ENCODE peak calls at places on chromosomes 3 and 15, in eight cellular contexts. W is stomach; V is ovary; L is CD8-positive, alpha-beta memory T cell; B is vagina; Y is lower lobe of right lung; J is SJSA1; G is mesendoderm. C is an unnamed sample.

GRCh38 chr3:84958495-84959469 is at the start of gene CADM2:
- DNase-seq in W (peak), Y (peak), B (no peak), L (peak), V (peak), J (peak), G (peak), C (no peak)

GRCh38 chr15:23687143-23687470 is at the start of gene NDN:
- DNase-seq in J (peak), L (no peak), B (no peak), Y (peak), W (peak), V (peak), G (peak), C (no peak)

GRCh38 chr3:97235611-97236315 is 421.4 kb downstream of the EPHA6 start:
- DNase-seq in J (no peak), B (no peak), G (no peak), V (no peak), L (no peak), Y (no peak), W (no peak), C (no peak)

GRCh38 chr3:117524890-117525289 is 815.3 kb downstream of the TUSC7 start:
- DNase-seq in V (no peak), B (no peak), J (no peak), L (no peak), W (no peak), Y (no peak), G (no peak), C (peak)

GRCh38 chr15:40064231-40064894 is 25.4 kb upstream of the SRP14 start:
- DNase-seq in Y (no peak), G (peak), B (no peak), J (peak), W (no peak), L (no peak), V (no peak), C (no peak)

GRCh38 chr3:126291537-126291936 is 65.7 kb downstream of the KLF15 start:
- DNase-seq in B (no peak), L (no peak), J (no peak), W (no peak), Y (no peak), V (no peak), G (no peak), C (no peak)

GRCh38 chr3:129313983-129314756 is 35.5 kb downstream of the HMCES start:
- DNase-seq in G (peak), L (no peak), V (no peak), Y (no peak), J (no peak), B (no peak), W (no peak), C (no peak)

GRCh38 chr3:184352149-184352785 is 9.1 kb downstream of the CLCN2 start:
- DNase-seq in V (no peak), Y (no peak), W (peak), G (no peak), L (no peak), B (no peak), J (no peak), C (no peak)

GRCh38 chr3:144921710-144922109 is 950.1 kb downstream of the DIPK2A start:
- DNase-seq in Y (no peak), J (no peak), W (no peak), B (no peak), L (no peak), G (no peak), V (no peak), C (no peak)

GRCh38 chr15:85477730-85478129 is 97.3 kb downstream of the AKAP13 start:
- DNase-seq in Y (no peak), J (peak), G (no peak), B (no peak), W (no peak), L (no peak), V (no peak), C (no peak)

GRCh38 chr3:632571-633170 is 436.1 kb downstream of the CHL1 start:
- DNase-seq in L (no peak), Y (no peak), G (peak), W (peak), J (no peak), V (no peak), B (no peak), C (no peak)

GRCh38 chr3:63976862-63977180 is 46.5 kb downstream of the PSMD6 start:
- DNase-seq in G (no peak), B (no peak), J (no peak), Y (no peak), V (no peak), W (no peak), L (no peak), C (no peak)

GRCh38 chr3:63980019-63980418 is 43.3 kb downstream of the PSMD6 start:
- DNase-seq in J (no peak), G (no peak), V (no peak), L (no peak), B (no peak), W (no peak), Y (no peak), C (no peak)

GRCh38 chr3:63980830-63981498 is 42.3 kb downstream of the PSMD6 start:
- DNase-seq in J (no peak), V (no peak), W (no peak), L (no peak), G (no peak), Y (no peak), B (no peak), C (no peak)

GRCh38 chr3:63977893-63978292 is 45.4 kb downstream of the PSMD6 start:
- DNase-seq in Y (no peak), G (no peak), B (no peak), W (no peak), V (no peak), L (no peak), J (no peak), C (no peak)

DNA sequence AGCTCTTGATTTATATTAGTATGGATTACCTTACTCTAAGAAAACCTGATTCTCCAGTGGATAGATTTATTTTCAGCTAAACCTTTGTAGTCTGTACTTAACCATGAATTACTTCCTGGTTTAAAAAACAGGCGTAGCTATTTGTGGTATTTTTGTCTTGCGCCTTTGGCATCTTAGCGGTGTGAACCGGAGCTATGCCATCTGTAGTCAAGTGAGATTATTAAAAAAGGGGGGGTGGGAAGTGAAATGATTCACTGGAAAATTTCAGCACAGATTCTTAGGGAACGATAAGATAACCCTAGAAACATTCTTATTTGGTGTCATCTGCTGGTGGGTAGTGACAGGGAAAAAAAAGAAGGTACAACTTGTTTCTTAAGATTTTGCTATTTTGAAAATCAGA is 44.2 kb downstream of the PSMD6 start:
- DNase-seq in Y (no peak), J (no peak), B (no peak), G (no peak), L (peak), W (no peak), V (no peak), C (no peak)
- H3K4me3 ChIP-seq in Y (peak), J (no peak), B (no peak), G (no peak), L (peak), W (no peak), V (no peak), C (no peak)

GRCh38 chr15:76191539-76192244 is 119.6 kb downstream of the ETFA start:
- DNase-seq in L (no peak), B (no peak), G (no peak), J (no peak), V (no peak), W (no peak), Y (no peak), C (no peak)

GRCh38 chr15:76190070-76190564 is 121.2 kb downstream of the ETFA start:
- DNase-seq in G (no peak), J (no peak), B (no peak), Y (no peak), L (no peak), W (no peak), V (no peak), C (no peak)

GRCh38 chr15:76187151-76187550 is 124.1 kb downstream of the ETFA start:
- DNase-seq in G (no peak), V (no peak), L (no peak), B (no peak), W (no peak), Y (no peak), J (no peak), C (no peak)

GRCh38 chr15:76190767-76191538 is 120.3 kb downstream of the ETFA start:
- DNase-seq in G (peak), L (peak), B (no peak), V (peak), J (peak), W (peak), Y (peak), C (peak)

GRCh38 chr15:76189106-76189505 is 122.2 kb downstream of the ETFA start:
- DNase-seq in Y (no peak), V (no peak), W (no peak), B (no peak), L (no peak), J (no peak), G (no peak), C (no peak)
- H3K27ac ChIP-seq in Y (no peak), V (no peak), W (no peak), B (no peak), L (no peak), J (no peak), G (no peak), C (no peak)

GRCh38 chr15:70701891-70702568 is 61.3 kb downstream of the UACA start:
- DNase-seq in G (peak), B (no peak), V (no peak), J (peak), L (no peak), W (no peak), Y (no peak), C (no peak)

GRCh38 chr15:70703483-70703882 is 59.9 kb downstream of the UACA start:
- DNase-seq in W (no peak), L (no peak), Y (no peak), B (no peak), J (peak), V (no peak), G (peak), C (no peak)

GRCh38 chr15:70704166-70704565 is 59.2 kb downstream of the UACA start:
- DNase-seq in G (no peak), B (no peak), J (no peak), W (no peak), V (no peak), Y (no peak), L (no peak), C (no peak)

GRCh38 chr15:70702584-70702983 is 60.8 kb downstream of the UACA start:
- DNase-seq in V (no peak), Y (no peak), L (no peak), G (no peak), W (no peak), B (no peak), J (no peak), C (no peak)

DNA sequence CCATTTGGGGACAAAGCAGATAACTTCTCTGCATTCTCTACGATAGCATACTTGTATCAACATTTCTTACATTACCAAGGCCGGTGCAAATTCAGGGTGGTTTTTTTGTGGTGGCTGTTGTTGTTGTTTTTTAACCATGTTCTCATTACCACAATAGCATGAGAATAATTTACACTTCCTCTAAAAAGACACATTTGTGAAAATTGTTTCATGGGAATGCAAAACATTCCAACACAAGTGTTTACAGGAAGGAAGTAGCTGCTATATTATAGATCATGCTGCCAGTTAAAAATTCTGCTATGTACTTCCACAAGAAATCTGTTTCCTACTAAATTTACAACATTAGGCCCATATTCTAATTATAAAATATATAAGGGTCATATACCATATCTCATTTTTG is 60.3 kb downstream of the UACA start:
- DNase-seq in B (no peak), L (no peak), W (no peak), G (no peak), V (no peak), J (no peak), Y (no peak), C (no peak)
- H3K4me3 ChIP-seq in B (no peak), L (no peak), W (no peak), G (no peak), V (no peak), J (no peak), Y (no peak), C (no peak)

GRCh38 chr3:9784876-9785443 is 7.3 kb downstream of the TADA3 start:
- DNase-seq in B (no peak), Y (no peak), W (no peak), J (no peak), V (no peak), G (no peak), L (no peak), C (no peak)

GRCh38 chr3:9783954-9784353 is 8.3 kb downstream of the TADA3 start:
- DNase-seq in Y (no peak), W (no peak), J (no peak), L (no peak), V (no peak), B (no peak), G (no peak), C (no peak)

GRCh38 chr3:9786825-9787654 is 5.2 kb downstream of the TADA3 start:
- DNase-seq in Y (no peak), G (no peak), V (no peak), L (no peak), J (no peak), B (no peak), W (no peak), C (no peak)

GRCh38 chr3:9786209-9786739 is 6.0 kb downstream of the TADA3 start:
- DNase-seq in B (no peak), Y (no peak), W (no peak), G (no peak), V (no peak), J (no peak), L (no peak), C (no peak)

GRCh38 chr3:9785602-9786001 is 6.7 kb downstream of the TADA3 start:
- DNase-seq in W (no peak), Y (no peak), L (no peak), V (no peak), B (no peak), J (no peak), G (no peak), C (no peak)
- H3K27ac ChIP-seq in W (no peak), Y (no peak), L (peak), V (no peak), B (no peak), J (no peak), G (no peak), C (no peak)

GRCh38 chr15:90099868-90100854 is 2.1 kb downstream of the IDH2 start:
- DNase-seq in G (no peak), B (no peak), V (peak), Y (no peak), W (peak), L (no peak), J (no peak), C (no peak)
- H3K4me3 ChIP-seq in G (no peak), B (peak), V (no peak), Y (peak), W (peak), L (peak), J (no peak), C (peak)

C was measured in AG04450.